ENCODE peak calls at places on chromosomes 3 and 15, in five cellular contexts. One of them, this sample, is unnamed.

GRCh38 chr3:30577788-30578187 is 28.6 kb upstream of the TGFBR2 start:
- DNase-seq in heart right ventricle: no peak
- DNase-seq in body of pancreas: no peak
- DNase-seq in DND-41: no peak
- DNase-seq in A549: no peak
- DNase-seq in this sample: no peak

GRCh38 chr15:69317392-69317841 is 18.7 kb downstream of the PAQR5 start:
- DNase-seq in heart right ventricle: no peak
- DNase-seq in body of pancreas: peak; percentile 29
- DNase-seq in DND-41: no peak
- DNase-seq in A549: no peak
- DNase-seq in this sample: no peak

GRCh38 chr15:40826123-40827075 is 2.1 kb downstream of the PPP1R14D start:
- DNase-seq in heart right ventricle: no peak
- DNase-seq in body of pancreas: peak; percentile 20
- DNase-seq in DND-41: no peak
- DNase-seq in A549: no peak
- DNase-seq in this sample: no peak

GRCh38 chr15:68317281-68318007 is 39.9 kb downstream of the FEM1B start:
- DNase-seq in heart right ventricle: no peak
- DNase-seq in body of pancreas: no peak
- DNase-seq in DND-41: no peak
- DNase-seq in A549: no peak
- DNase-seq in this sample: no peak

GRCh38 chr3:120823156-120823555 is 80.6 kb downstream of the GTF2E1 start:
- DNase-seq in heart right ventricle: no peak
- DNase-seq in body of pancreas: no peak
- DNase-seq in DND-41: no peak
- DNase-seq in A549: no peak
- DNase-seq in this sample: no peak

GRCh38 chr15:37585966-37586656 is 348.3 kb upstream of the TMCO5A start:
- DNase-seq in heart right ventricle: no peak
- DNase-seq in body of pancreas: no peak
- DNase-seq in DND-41: no peak
- DNase-seq in A549: no peak
- DNase-seq in this sample: no peak

GRCh38 chr15:92884813-92885461 is 15.2 kb upstream of the CHD2 start:
- DNase-seq in heart right ventricle: no peak
- DNase-seq in body of pancreas: no peak
- DNase-seq in DND-41: no peak
- DNase-seq in A549: no peak
- DNase-seq in this sample: no peak

GRCh38 chr15:62241135-62241770 is 76.2 kb upstream of the C2CD4B start:
- DNase-seq in heart right ventricle: no peak
- DNase-seq in body of pancreas: peak; percentile 23
- DNase-seq in DND-41: no peak
- DNase-seq in A549: peak; percentile 46
- DNase-seq in this sample: no peak

GRCh38 chr3:73383470-73384049 is 241.2 kb downstream of the PDZRN3 start:
- DNase-seq in heart right ventricle: no peak
- DNase-seq in body of pancreas: no peak
- DNase-seq in DND-41: no peak
- DNase-seq in A549: no peak
- DNase-seq in this sample: no peak

GRCh38 chr15:80815076-80815475 is 35.9 kb downstream of the CEMIP start:
- DNase-seq in heart right ventricle: no peak
- DNase-seq in body of pancreas: no peak
- DNase-seq in DND-41: no peak
- DNase-seq in A549: no peak
- DNase-seq in this sample: no peak

GRCh38 chr3:14451844-14452533 is 49.6 kb downstream of the SLC6A6 start:
- DNase-seq in heart right ventricle: peak; percentile 37
- DNase-seq in body of pancreas: peak; percentile 70
- DNase-seq in DND-41: no peak
- DNase-seq in A549: peak; percentile 91
- DNase-seq in this sample: no peak

GRCh38 chr3:11718582-11719405 is 75.1 kb upstream of the VGLL4 start:
- DNase-seq in heart right ventricle: peak; percentile 53
- DNase-seq in body of pancreas: peak; percentile 66
- DNase-seq in DND-41: peak; percentile 34
- DNase-seq in A549: peak; percentile 66
- DNase-seq in this sample: peak; percentile 65

GRCh38 chr3:115251509-115251908 is 104.4 kb upstream of the ZBTB20 start:
- DNase-seq in heart right ventricle: no peak
- DNase-seq in body of pancreas: no peak
- DNase-seq in DND-41: no peak
- DNase-seq in A549: no peak
- DNase-seq in this sample: no peak

GRCh38 chr15:69531302-69532027 is 78.8 kb downstream of the RPLP1 start:
- DNase-seq in heart right ventricle: no peak
- DNase-seq in body of pancreas: no peak
- DNase-seq in DND-41: no peak
- DNase-seq in A549: no peak
- DNase-seq in this sample: no peak

GRCh38 chr3:88113311-88114162 is 36.2 kb upstream of the C3orf38 start:
- DNase-seq in heart right ventricle: no peak
- DNase-seq in body of pancreas: peak; percentile 78
- DNase-seq in DND-41: peak; percentile 71
- DNase-seq in A549: peak; percentile 37
- DNase-seq in this sample: peak; percentile 70

GRCh38 chr3:27728195-27729087 is 6.3 kb upstream of the EOMES start:
- DNase-seq in heart right ventricle: no peak
- DNase-seq in body of pancreas: no peak
- DNase-seq in DND-41: no peak
- DNase-seq in A549: no peak
- DNase-seq in this sample: no peak

GRCh38 chr3:39237012-39237411 is 42.8 kb downstream of the CX3CR1 start:
- DNase-seq in heart right ventricle: no peak
- DNase-seq in body of pancreas: no peak
- DNase-seq in DND-41: no peak
- DNase-seq in A549: no peak
- DNase-seq in this sample: no peak

GRCh38 chr15:28243901-28244300 is 78.1 kb downstream of the HERC2 start:
- DNase-seq in heart right ventricle: no peak
- DNase-seq in body of pancreas: no peak
- DNase-seq in DND-41: no peak
- DNase-seq in A549: no peak
- DNase-seq in this sample: no peak

GRCh38 chr3:172201136-172201989 is 162.0 kb downstream of the FNDC3B start:
- DNase-seq in heart right ventricle: peak; percentile 88
- DNase-seq in body of pancreas: peak; percentile 58
- DNase-seq in DND-41: no peak
- DNase-seq in A549: no peak
- DNase-seq in this sample: no peak

GRCh38 chr3:48428863-48429415 is 947 bp downstream of the PLXNB1 start:
- DNase-seq in heart right ventricle: peak; percentile 57
- DNase-seq in body of pancreas: peak; percentile 60
- DNase-seq in DND-41: peak; percentile 29
- DNase-seq in A549: no peak
- DNase-seq in this sample: no peak

GRCh38 chr3:116179091-116179490 is 266.2 kb downstream of the LSAMP start:
- DNase-seq in heart right ventricle: no peak
- DNase-seq in body of pancreas: no peak
- DNase-seq in DND-41: no peak
- DNase-seq in A549: no peak
- DNase-seq in this sample: no peak

GRCh38 chr3:131738095-131738494 is 235.3 kb upstream of the MRPL3 start:
- DNase-seq in heart right ventricle: no peak
- DNase-seq in body of pancreas: no peak
- DNase-seq in DND-41: no peak
- DNase-seq in A549: no peak
- DNase-seq in this sample: no peak

GRCh38 chr3:73520931-73521461 is 103.7 kb downstream of the PDZRN3 start:
- DNase-seq in heart right ventricle: peak; percentile 19
- DNase-seq in body of pancreas: peak; percentile 27
- DNase-seq in DND-41: no peak
- DNase-seq in A549: no peak
- DNase-seq in this sample: no peak

GRCh38 chr3:198079771-198080520 is 119.9 kb downstream of the LMLN start:
- DNase-seq in heart right ventricle: peak; percentile 21
- DNase-seq in body of pancreas: no peak
- DNase-seq in DND-41: no peak
- DNase-seq in A549: no peak
- DNase-seq in this sample: no peak

GRCh38 chr3:192887701-192888100 is 30.0 kb downstream of the MB21D2 start:
- DNase-seq in heart right ventricle: no peak
- DNase-seq in body of pancreas: no peak
- DNase-seq in DND-41: no peak
- DNase-seq in A549: no peak
- DNase-seq in this sample: no peak

GRCh38 chr3:192888121-192888520 is 29.5 kb downstream of the MB21D2 start:
- DNase-seq in heart right ventricle: no peak
- DNase-seq in body of pancreas: no peak
- DNase-seq in DND-41: no peak
- DNase-seq in A549: no peak
- DNase-seq in this sample: no peak

GRCh38 chr3:192890348-192891335 is 27.0 kb downstream of the MB21D2 start:
- DNase-seq in heart right ventricle: no peak
- DNase-seq in body of pancreas: no peak
- DNase-seq in DND-41: no peak
- DNase-seq in A549: no peak
- DNase-seq in this sample: no peak

GRCh38 chr3:192887047-192887446 is 30.6 kb downstream of the MB21D2 start:
- DNase-seq in heart right ventricle: no peak
- DNase-seq in body of pancreas: no peak
- DNase-seq in DND-41: no peak
- DNase-seq in A549: no peak
- DNase-seq in this sample: peak; percentile 5

DNA sequence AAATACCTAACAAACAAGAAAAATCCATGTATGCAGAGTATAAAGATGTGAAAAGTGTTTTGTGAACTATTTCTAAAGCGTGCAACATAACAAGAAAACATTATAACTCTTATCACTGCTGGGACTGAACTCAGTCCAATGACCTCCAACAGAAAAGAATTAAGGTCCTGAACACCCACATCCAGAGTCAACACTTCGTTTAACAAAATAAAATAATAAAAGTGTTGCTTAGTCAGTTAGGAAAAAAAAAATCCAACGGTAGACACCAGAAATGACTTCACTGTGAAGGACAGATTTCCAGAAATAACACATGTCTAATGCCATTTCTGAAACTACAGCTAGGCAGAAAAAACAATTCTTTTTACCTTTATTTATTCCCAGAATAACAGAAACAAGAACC is 28.0 kb downstream of the MB21D2 start:
- DNase-seq in heart right ventricle: no peak
- DNase-seq in body of pancreas: no peak
- DNase-seq in DND-41: no peak
- DNase-seq in A549: no peak
- DNase-seq in this sample: no peak
- H3K27ac ChIP-seq in heart right ventricle: no peak overlapping the region
- H3K27ac ChIP-seq in body of pancreas: no peak overlapping the region
- H3K27ac ChIP-seq in DND-41: no peak overlapping the region
- H3K27ac ChIP-seq in A549: peak overlapping the region; percentile 85
- H3K27ac ChIP-seq in this sample: peak overlapping the region; percentile 68

GRCh38 chr15:42595641-42596240 is 20.3 kb downstream of the STARD9 start:
- DNase-seq in heart right ventricle: no peak
- DNase-seq in body of pancreas: no peak
- DNase-seq in DND-41: no peak
- DNase-seq in A549: no peak
- DNase-seq in this sample: no peak

GRCh38 chr15:42590619-42591237 is 15.3 kb downstream of the STARD9 start:
- DNase-seq in heart right ventricle: no peak
- DNase-seq in body of pancreas: no peak
- DNase-seq in DND-41: no peak
- DNase-seq in A549: no peak
- DNase-seq in this sample: no peak

GRCh38 chr15:42593143-42593542 is 17.7 kb downstream of the STARD9 start:
- DNase-seq in heart right ventricle: peak; percentile 29
- DNase-seq in body of pancreas: peak; percentile 8
- DNase-seq in DND-41: no peak
- DNase-seq in A549: no peak
- DNase-seq in this sample: no peak

GRCh38 chr15:42591238-42591936 is 16.0 kb downstream of the STARD9 start:
- DNase-seq in heart right ventricle: no peak
- DNase-seq in body of pancreas: peak; percentile 18
- DNase-seq in DND-41: no peak
- DNase-seq in A549: peak; percentile 29
- DNase-seq in this sample: no peak
- H3K4me1 ChIP-seq in heart right ventricle: no peaks in the 10 kb centered on the region
- H3K4me1 ChIP-seq in body of pancreas: no peaks in the 10 kb centered on the region
- H3K4me1 ChIP-seq in DND-41: no peaks in the 10 kb centered on the region
- H3K4me1 ChIP-seq in A549: peaks cover 5% of the 10 kb centered on the region
- H3K4me1 ChIP-seq in this sample: no peaks in the 10 kb centered on the region

DNA sequence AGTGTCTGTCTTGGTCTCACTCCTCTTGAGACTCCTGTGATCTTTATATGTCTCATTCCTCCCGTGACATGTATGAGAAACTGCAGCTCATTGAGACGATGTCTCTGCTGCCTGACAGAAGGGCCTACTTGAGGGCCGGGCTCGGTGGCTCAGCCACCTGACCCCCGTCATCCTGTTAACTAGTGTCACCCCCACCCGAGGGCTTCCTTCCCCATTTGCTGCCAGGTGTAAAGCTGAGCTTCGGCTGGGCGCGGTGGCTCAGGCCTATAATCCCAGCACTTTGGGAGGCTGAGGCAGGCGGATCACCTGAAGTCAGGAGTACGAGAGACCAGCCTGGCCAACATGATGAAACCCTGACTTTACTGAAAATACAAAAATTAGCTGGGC is 12.7 kb downstream of the SEMA4B start:
- DNase-seq in heart right ventricle: no peak
- DNase-seq in body of pancreas: peak; percentile 43
- DNase-seq in DND-41: no peak
- DNase-seq in A549: no peak
- DNase-seq in this sample: no peak
- H3K27ac ChIP-seq in heart right ventricle: no peak overlapping the region
- H3K27ac ChIP-seq in body of pancreas: peak overlapping the region; percentile 88
- H3K27ac ChIP-seq in DND-41: no peak overlapping the region
- H3K27ac ChIP-seq in A549: no peak overlapping the region
- H3K27ac ChIP-seq in this sample: no peak overlapping the region

GRCh38 chr3:195543642-195544536 is 764 bp upstream of the PPP1R2 start:
- DNase-seq in heart right ventricle: peak; percentile 29
- DNase-seq in body of pancreas: no peak
- DNase-seq in DND-41: no peak
- DNase-seq in A549: peak; percentile 5
- DNase-seq in this sample: no peak

GRCh38 chr3:195540526-195540925 is 2.6 kb downstream of the PPP1R2 start:
- DNase-seq in heart right ventricle: no peak
- DNase-seq in body of pancreas: no peak
- DNase-seq in DND-41: no peak
- DNase-seq in A549: no peak
- DNase-seq in this sample: no peak

GRCh38 chr3:195544634-195545033 is 1.5 kb upstream of the PPP1R2 start:
- DNase-seq in heart right ventricle: peak; percentile 48
- DNase-seq in body of pancreas: peak; percentile 53
- DNase-seq in DND-41: no peak
- DNase-seq in A549: no peak
- DNase-seq in this sample: no peak

GRCh38 chr3:195542261-195542660 is 864 bp downstream of the PPP1R2 start:
- DNase-seq in heart right ventricle: no peak
- DNase-seq in body of pancreas: no peak
- DNase-seq in DND-41: no peak
- DNase-seq in A549: no peak
- DNase-seq in this sample: no peak

GRCh38 chr3:195542691-195543641 is at the start of gene PPP1R2:
- DNase-seq in heart right ventricle: peak; percentile 94
- DNase-seq in body of pancreas: peak; percentile 94
- DNase-seq in DND-41: peak; percentile 85
- DNase-seq in A549: peak; percentile 54
- DNase-seq in this sample: peak; percentile 94
- H3K4me1 ChIP-seq in heart right ventricle: peaks cover 3% of the 10 kb centered on the region
- H3K4me1 ChIP-seq in body of pancreas: peaks cover 50% of the 10 kb centered on the region
- H3K4me1 ChIP-seq in DND-41: peaks cover 70% of the 10 kb centered on the region
- H3K4me1 ChIP-seq in A549: peaks cover 29% of the 10 kb centered on the region
- H3K4me1 ChIP-seq in this sample: peaks cover 77% of the 10 kb centered on the region

This sample was measured in CD4-positive, alpha-beta memory T cell.